ENCODE peak calls at places on chromosome 4, in five cellular contexts. J is stimulated activated CD4-positive, alpha-beta T cell treated with anti-CD3 and anti-CD28 coated beads, Interleukin-12 subunit alpha, Interleukin-12 subunit beta, amount 100 ng/mL, for 24 hours; I is astrocyte of the cerebellum; W is NCI-H1105; X is BJ. R is an unnamed sample.

GRCh38 chr4:40629401-40630334 is at the start of gene RBM47:
- DNase-seq in W (peak), I (no peak), J (peak), X (no peak), R (peak)

GRCh38 chr4:54554339-54554990 is 103.3 kb upstream of the KIT start:
- DNase-seq in J (no peak), X (no peak), I (no peak), W (no peak), R (no peak)

GRCh38 chr4:37682701-37683401 is 3.3 kb downstream of the RELL1 start:
- DNase-seq in W (no peak), J (no peak), I (no peak), X (no peak), R (no peak)

GRCh38 chr4:139849219-139849618 is 183.6 kb downstream of the MGST2 start:
- DNase-seq in X (no peak), W (no peak), I (no peak), J (no peak), R (no peak)

GRCh38 chr4:112853662-112854256 is 195.7 kb upstream of the ANK2 start:
- DNase-seq in J (no peak), X (no peak), W (no peak), I (no peak), R (no peak)

GRCh38 chr4:3774253-3774883 is 8.2 kb downstream of the ADRA2C start:
- DNase-seq in X (no peak), I (no peak), J (no peak), W (no peak), R (no peak)

GRCh38 chr4:179472164-179472563 is 2029.9 kb upstream of the AGA start:
- DNase-seq in J (no peak), W (no peak), I (no peak), X (no peak), R (no peak)

GRCh38 chr4:38774181-38774580 is 8.6 kb downstream of the TLR10 start:
- DNase-seq in J (no peak), X (no peak), I (no peak), W (no peak), R (no peak)

GRCh38 chr4:158630893-158631292 is 40.8 kb downstream of the C4orf46 start:
- DNase-seq in J (no peak), W (no peak), I (peak), X (no peak), R (peak)

GRCh38 chr4:123110147-123110546 is 187.8 kb upstream of the NUDT6 start:
- DNase-seq in J (no peak), X (no peak), I (no peak), W (no peak), R (no peak)

GRCh38 chr4:40685300-40685699 is 55.6 kb upstream of the RBM47 start:
- DNase-seq in W (no peak), X (no peak), I (peak), J (no peak), R (no peak)

GRCh38 chr4:147732516-147733193 is 767 bp downstream of the ARHGAP10 start:
- DNase-seq in J (no peak), X (no peak), W (peak), I (no peak), R (peak)

GRCh38 chr4:91116861-91117260 is 989.7 kb downstream of the CCSER1 start:
- DNase-seq in I (peak), W (no peak), J (no peak), X (no peak), R (no peak)

GRCh38 chr4:108622022-108622421 is 1.6 kb downstream of the RPL34 start:
- DNase-seq in X (no peak), J (no peak), W (no peak), I (no peak), R (no peak)

GRCh38 chr4:112031712-112032328 is 113.4 kb upstream of the FAM241A start:
- DNase-seq in W (peak), J (no peak), I (peak), X (no peak), R (peak)

GRCh38 chr4:87461281-87461700 is 38.9 kb downstream of the NUDT9 start:
- DNase-seq in W (no peak), X (no peak), J (no peak), I (peak), R (no peak)

GRCh38 chr4:67327245-67327860 is 217.9 kb downstream of the CENPC start:
- DNase-seq in X (no peak), W (peak), I (peak), J (peak), R (peak)

GRCh38 chr4:39470402-39470801 is 11.5 kb downstream of the LIAS start:
- DNase-seq in I (no peak), X (no peak), W (no peak), J (no peak), R (no peak)

GRCh38 chr4:167025651-167026050 is 208.6 kb downstream of the SPOCK3 start:
- DNase-seq in X (no peak), I (no peak), J (no peak), W (no peak), R (no peak)

GRCh38 chr4:47488706-47489105 is 3.6 kb downstream of the ATP10D start:
- DNase-seq in X (no peak), I (no peak), W (no peak), J (no peak), R (no peak)